ENCODE peak calls at places on chromosomes 6 and 20, in seven cellular contexts. H, O, S, J, X, I and L are unnamed samples.

GRCh38 chr20:50586531-50587232 is 76.5 kb downstream of the PTPN1 start:
- DNase-seq in H (no peak), O (no peak), S (no peak), J (no peak), X (no peak), I (no peak), L (peak)

GRCh38 chr6:129662406-129662766 is 47.6 kb downstream of the ARHGAP18 start:
- DNase-seq in H (no peak), O (no peak), S (no peak), J (no peak), X (no peak), I (no peak), L (no peak)

GRCh38 chr6:42083530-42083929 is 33.2 kb downstream of the TAF8 start:
- DNase-seq in H (no peak), O (no peak), S (no peak), J (no peak), X (no peak), I (no peak), L (no peak)

GRCh38 chr6:112663705-112664104 is 316.6 kb downstream of the RFPL4B start:
- DNase-seq in H (no peak), O (no peak), S (no peak), J (no peak), X (no peak), I (no peak), L (no peak)

GRCh38 chr20:53621482-53622246 is 28.0 kb upstream of the ZNF217 start:
- DNase-seq in H (peak), O (peak), S (no peak), J (no peak), X (no peak), I (peak), L (peak)

GRCh38 chr20:62318411-62319345 is 15.9 kb downstream of the ADRM1 start:
- DNase-seq in H (no peak), O (peak), S (no peak), J (no peak), X (no peak), I (no peak), L (no peak)

GRCh38 chr20:5657190-5657872 is 92.9 kb upstream of the SHLD1 start:
- DNase-seq in H (peak), O (peak), S (no peak), J (peak), X (no peak), I (peak), L (no peak)

GRCh38 chr6:124977067-124977908 is 15.1 kb downstream of the RNF217 start:
- DNase-seq in H (no peak), O (peak), S (no peak), J (no peak), X (no peak), I (no peak), L (no peak)

GRCh38 chr6:137165375-137166246 is 7.8 kb downstream of the IL22RA2 start:
- DNase-seq in H (no peak), O (peak), S (no peak), J (no peak), X (no peak), I (peak), L (no peak)

GRCh38 chr20:32116079-32116521 is 6.6 kb downstream of the TM9SF4 start:
- DNase-seq in H (no peak), O (no peak), S (no peak), J (no peak), X (no peak), I (no peak), L (no peak)

GRCh38 chr6:134873500-134874388 is 76.2 kb downstream of the ALDH8A1 start:
- DNase-seq in H (no peak), O (no peak), S (no peak), J (no peak), X (no peak), I (no peak), L (no peak)

GRCh38 chr20:16020971-16021370 is 552.3 kb downstream of the KIF16B start:
- DNase-seq in H (no peak), O (no peak), S (no peak), J (no peak), X (no peak), I (peak), L (no peak)

GRCh38 chr6:18600236-18600635 is 213.1 kb downstream of the RNF144B start:
- DNase-seq in H (no peak), O (no peak), S (peak), J (no peak), X (no peak), I (peak), L (no peak)

GRCh38 chr6:137237413-137238170 is 18.4 kb upstream of the IFNGR1 start:
- DNase-seq in H (no peak), O (peak), S (no peak), J (peak), X (no peak), I (peak), L (no peak)

GRCh38 chr6:35494161-35494563 is 2.7 kb downstream of the TEAD3 start:
- DNase-seq in H (no peak), O (peak), S (no peak), J (no peak), X (no peak), I (no peak), L (no peak)

GRCh38 chr20:40663991-40664880 is 24.8 kb downstream of the MAFB start:
- DNase-seq in H (no peak), O (no peak), S (no peak), J (no peak), X (no peak), I (no peak), L (no peak)

GRCh38 chr20:35539756-35540212 is 2.1 kb upstream of the ERGIC3 start:
- DNase-seq in H (no peak), O (peak), S (peak), J (no peak), X (no peak), I (no peak), L (peak)

GRCh38 chr6:25883991-25884390 is 9.9 kb upstream of the SLC17A3 start:
- DNase-seq in H (peak), O (peak), S (no peak), J (no peak), X (no peak), I (peak), L (no peak)

GRCh38 chr6:33259032-33259431 is 12.6 kb downstream of the VPS52 start:
- DNase-seq in H (no peak), O (no peak), S (no peak), J (no peak), X (no peak), I (no peak), L (no peak)

GRCh38 chr6:135286962-135287525 is 105.9 kb downstream of the MYB start:
- DNase-seq in H (no peak), O (no peak), S (no peak), J (no peak), X (no peak), I (no peak), L (no peak)